ENCODE peak calls at places on chromosome 3, in eight cellular contexts. One of them, this sample, is unnamed.

GRCh38 chr3:54999801-55000200 is 71.9 kb upstream of the LRTM1 start:
- DNase-seq in cardiac fibroblast: no peak
- DNase-seq in dorsolateral prefrontal cortex: no peak
- DNase-seq in stimulated activated CD4-positive, alpha-beta T cell treated with anti-CD3 and anti-CD28 coated beads, Interleukin-4, amount 100 ng/mL, for 48 hours: no peak
- DNase-seq in ACHN: no peak
- DNase-seq in pancreas: no peak
- DNase-seq in AG09309: no peak
- DNase-seq in foreskin keratinocyte: no peak
- DNase-seq in this sample: no peak

GRCh38 chr3:98500019-98500418 is 2.5 kb downstream of the OR5K2 start:
- DNase-seq in cardiac fibroblast: no peak
- DNase-seq in dorsolateral prefrontal cortex: no peak
- DNase-seq in stimulated activated CD4-positive, alpha-beta T cell treated with anti-CD3 and anti-CD28 coated beads, Interleukin-4, amount 100 ng/mL, for 48 hours: no peak
- DNase-seq in ACHN: no peak
- DNase-seq in pancreas: no peak
- DNase-seq in AG09309: no peak
- DNase-seq in foreskin keratinocyte: no peak
- DNase-seq in this sample: no peak

GRCh38 chr3:194691481-194692281 is 6.0 kb downstream of the FAM43A start:
- DNase-seq in cardiac fibroblast: no peak
- DNase-seq in dorsolateral prefrontal cortex: no peak
- DNase-seq in stimulated activated CD4-positive, alpha-beta T cell treated with anti-CD3 and anti-CD28 coated beads, Interleukin-4, amount 100 ng/mL, for 48 hours: no peak
- DNase-seq in ACHN: peak
- DNase-seq in pancreas: no peak
- DNase-seq in AG09309: no peak
- DNase-seq in foreskin keratinocyte: no peak
- DNase-seq in this sample: no peak

GRCh38 chr3:48553886-48554845 is 2.4 kb downstream of the PFKFB4 start:
- DNase-seq in cardiac fibroblast: no peak
- DNase-seq in dorsolateral prefrontal cortex: no peak
- DNase-seq in stimulated activated CD4-positive, alpha-beta T cell treated with anti-CD3 and anti-CD28 coated beads, Interleukin-4, amount 100 ng/mL, for 48 hours: no peak
- DNase-seq in ACHN: no peak
- DNase-seq in pancreas: peak
- DNase-seq in AG09309: no peak
- DNase-seq in foreskin keratinocyte: peak
- DNase-seq in this sample: no peak

GRCh38 chr3:28139288-28139687 is 102.1 kb upstream of the CMC1 start:
- DNase-seq in cardiac fibroblast: peak
- DNase-seq in dorsolateral prefrontal cortex: no peak
- DNase-seq in stimulated activated CD4-positive, alpha-beta T cell treated with anti-CD3 and anti-CD28 coated beads, Interleukin-4, amount 100 ng/mL, for 48 hours: no peak
- DNase-seq in ACHN: no peak
- DNase-seq in pancreas: no peak
- DNase-seq in AG09309: no peak
- DNase-seq in foreskin keratinocyte: no peak
- DNase-seq in this sample: no peak

GRCh38 chr3:144771401-144771870 is 799.8 kb downstream of the DIPK2A start:
- DNase-seq in cardiac fibroblast: peak
- DNase-seq in dorsolateral prefrontal cortex: peak
- DNase-seq in stimulated activated CD4-positive, alpha-beta T cell treated with anti-CD3 and anti-CD28 coated beads, Interleukin-4, amount 100 ng/mL, for 48 hours: no peak
- DNase-seq in ACHN: no peak
- DNase-seq in pancreas: no peak
- DNase-seq in AG09309: peak
- DNase-seq in foreskin keratinocyte: no peak
- DNase-seq in this sample: peak

GRCh38 chr3:34011171-34012101 is 213.0 kb downstream of the PDCD6IP start:
- DNase-seq in cardiac fibroblast: no peak
- DNase-seq in dorsolateral prefrontal cortex: no peak
- DNase-seq in stimulated activated CD4-positive, alpha-beta T cell treated with anti-CD3 and anti-CD28 coated beads, Interleukin-4, amount 100 ng/mL, for 48 hours: no peak
- DNase-seq in ACHN: peak
- DNase-seq in pancreas: no peak
- DNase-seq in AG09309: no peak
- DNase-seq in foreskin keratinocyte: no peak
- DNase-seq in this sample: no peak

GRCh38 chr3:158768881-158769518 is 32.9 kb upstream of the MFSD1 start:
- DNase-seq in cardiac fibroblast: peak
- DNase-seq in dorsolateral prefrontal cortex: no peak
- DNase-seq in stimulated activated CD4-positive, alpha-beta T cell treated with anti-CD3 and anti-CD28 coated beads, Interleukin-4, amount 100 ng/mL, for 48 hours: no peak
- DNase-seq in ACHN: peak
- DNase-seq in pancreas: no peak
- DNase-seq in AG09309: peak
- DNase-seq in foreskin keratinocyte: peak
- DNase-seq in this sample: peak

GRCh38 chr3:94036909-94037507 is 8.6 kb upstream of the STX19 start:
- DNase-seq in cardiac fibroblast: peak
- DNase-seq in dorsolateral prefrontal cortex: no peak
- DNase-seq in stimulated activated CD4-positive, alpha-beta T cell treated with anti-CD3 and anti-CD28 coated beads, Interleukin-4, amount 100 ng/mL, for 48 hours: no peak
- DNase-seq in ACHN: peak
- DNase-seq in pancreas: no peak
- DNase-seq in AG09309: no peak
- DNase-seq in foreskin keratinocyte: peak
- DNase-seq in this sample: peak

This sample was measured in GM04504.